ENCODE peak calls at places on chromosome 9, in nine cellular contexts. One of them, this sample, is unnamed.

GRCh38 chr9:124813041-124813440 is 36.1 kb downstream of the OLFML2A start:
- DNase-seq in astrocyte of the spinal cord: no peak
- DNase-seq in CD8-positive, alpha-beta T cell: no peak
- DNase-seq in endothelial cell of umbilical vein: no peak
- DNase-seq in kidney: peak; percentile 10
- DNase-seq in adrenal gland: no peak
- DNase-seq in brain microvascular endothelial cell: no peak
- DNase-seq in K562: no peak
- DNase-seq in right lobe of liver: no peak
- DNase-seq in this sample: no peak

GRCh38 chr9:89701221-89701798 is 96.5 kb downstream of the GADD45G start:
- DNase-seq in right lobe of liver: no peak
- DNase-seq in CD8-positive, alpha-beta T cell: no peak
- DNase-seq in adrenal gland: no peak
- DNase-seq in astrocyte of the spinal cord: no peak
- DNase-seq in kidney: no peak
- DNase-seq in brain microvascular endothelial cell: no peak
- DNase-seq in endothelial cell of umbilical vein: no peak
- DNase-seq in K562: no peak
- DNase-seq in this sample: no peak

GRCh38 chr9:120985759-120986353 is 59.3 kb upstream of the TRAF1 start:
- DNase-seq in kidney: no peak
- DNase-seq in CD8-positive, alpha-beta T cell: no peak
- DNase-seq in K562: peak; percentile 26
- DNase-seq in endothelial cell of umbilical vein: peak; percentile 84
- DNase-seq in astrocyte of the spinal cord: peak; percentile 64
- DNase-seq in brain microvascular endothelial cell: peak; percentile 53
- DNase-seq in right lobe of liver: no peak
- DNase-seq in adrenal gland: no peak
- DNase-seq in this sample: peak; percentile 83

GRCh38 chr9:70421020-70421271 is 6.5 kb upstream of the KLF9 start:
- DNase-seq in CD8-positive, alpha-beta T cell: no peak
- DNase-seq in right lobe of liver: no peak
- DNase-seq in kidney: no peak
- DNase-seq in endothelial cell of umbilical vein: no peak
- DNase-seq in astrocyte of the spinal cord: no peak
- DNase-seq in adrenal gland: no peak
- DNase-seq in brain microvascular endothelial cell: no peak
- DNase-seq in K562: no peak
- DNase-seq in this sample: no peak

GRCh38 chr9:33850267-33850629 is 33.3 kb downstream of the UBE2R2 start:
- DNase-seq in CD8-positive, alpha-beta T cell: no peak
- DNase-seq in K562: no peak
- DNase-seq in right lobe of liver: no peak
- DNase-seq in brain microvascular endothelial cell: no peak
- DNase-seq in endothelial cell of umbilical vein: no peak
- DNase-seq in adrenal gland: peak; percentile 31
- DNase-seq in kidney: no peak
- DNase-seq in astrocyte of the spinal cord: no peak
- DNase-seq in this sample: no peak

GRCh38 chr9:28317706-28318210 is 744.5 kb upstream of the C9orf72 start:
- DNase-seq in endothelial cell of umbilical vein: no peak
- DNase-seq in brain microvascular endothelial cell: no peak
- DNase-seq in kidney: no peak
- DNase-seq in right lobe of liver: no peak
- DNase-seq in astrocyte of the spinal cord: no peak
- DNase-seq in CD8-positive, alpha-beta T cell: no peak
- DNase-seq in adrenal gland: no peak
- DNase-seq in K562: no peak
- DNase-seq in this sample: no peak

GRCh38 chr9:92894711-92895362 is 17.0 kb upstream of the ZNF484 start:
- DNase-seq in CD8-positive, alpha-beta T cell: no peak
- DNase-seq in K562: no peak
- DNase-seq in right lobe of liver: no peak
- DNase-seq in adrenal gland: no peak
- DNase-seq in kidney: no peak
- DNase-seq in astrocyte of the spinal cord: no peak
- DNase-seq in endothelial cell of umbilical vein: no peak
- DNase-seq in brain microvascular endothelial cell: no peak
- DNase-seq in this sample: no peak

GRCh38 chr9:85898288-85898802 is 42.6 kb upstream of the NAA35 start:
- DNase-seq in endothelial cell of umbilical vein: no peak
- DNase-seq in brain microvascular endothelial cell: no peak
- DNase-seq in adrenal gland: no peak
- DNase-seq in astrocyte of the spinal cord: no peak
- DNase-seq in K562: no peak
- DNase-seq in kidney: no peak
- DNase-seq in right lobe of liver: no peak
- DNase-seq in CD8-positive, alpha-beta T cell: no peak
- DNase-seq in this sample: no peak

GRCh38 chr9:38066907-38067610 is 2.0 kb downstream of the SHB start:
- DNase-seq in endothelial cell of umbilical vein: peak; percentile 48
- DNase-seq in K562: peak; percentile 49
- DNase-seq in adrenal gland: peak; percentile 75
- DNase-seq in astrocyte of the spinal cord: peak; percentile 38
- DNase-seq in brain microvascular endothelial cell: no peak
- DNase-seq in CD8-positive, alpha-beta T cell: peak; percentile 55
- DNase-seq in kidney: peak; percentile 91
- DNase-seq in right lobe of liver: peak; percentile 78
- DNase-seq in this sample: peak; percentile 51

GRCh38 chr9:118961857-118962256 is 407.4 kb downstream of the BRINP1 start:
- DNase-seq in adrenal gland: no peak
- DNase-seq in K562: no peak
- DNase-seq in kidney: no peak
- DNase-seq in right lobe of liver: no peak
- DNase-seq in brain microvascular endothelial cell: peak; percentile 8
- DNase-seq in endothelial cell of umbilical vein: no peak
- DNase-seq in CD8-positive, alpha-beta T cell: no peak
- DNase-seq in astrocyte of the spinal cord: peak; percentile 72
- DNase-seq in this sample: no peak

GRCh38 chr9:6938447-6938846 is 180.7 kb downstream of the KDM4C start:
- DNase-seq in adrenal gland: no peak
- DNase-seq in CD8-positive, alpha-beta T cell: no peak
- DNase-seq in brain microvascular endothelial cell: peak; percentile 78
- DNase-seq in astrocyte of the spinal cord: peak; percentile 96
- DNase-seq in kidney: no peak
- DNase-seq in right lobe of liver: no peak
- DNase-seq in K562: no peak
- DNase-seq in endothelial cell of umbilical vein: no peak
- DNase-seq in this sample: peak; percentile 87

GRCh38 chr9:94881454-94881853 is 155.0 kb downstream of the AOPEP start:
- DNase-seq in CD8-positive, alpha-beta T cell: no peak
- DNase-seq in kidney: no peak
- DNase-seq in astrocyte of the spinal cord: no peak
- DNase-seq in adrenal gland: no peak
- DNase-seq in endothelial cell of umbilical vein: no peak
- DNase-seq in brain microvascular endothelial cell: no peak
- DNase-seq in K562: no peak
- DNase-seq in right lobe of liver: no peak
- DNase-seq in this sample: no peak

GRCh38 chr9:111427186-111427585 is 57.0 kb downstream of the ECPAS start:
- DNase-seq in adrenal gland: no peak
- DNase-seq in right lobe of liver: no peak
- DNase-seq in endothelial cell of umbilical vein: peak; percentile 6
- DNase-seq in kidney: no peak
- DNase-seq in CD8-positive, alpha-beta T cell: no peak
- DNase-seq in astrocyte of the spinal cord: peak; percentile 54
- DNase-seq in K562: no peak
- DNase-seq in brain microvascular endothelial cell: no peak
- DNase-seq in this sample: peak; percentile 41

GRCh38 chr9:12816656-12817101 is 41.9 kb downstream of the LURAP1L start:
- DNase-seq in brain microvascular endothelial cell: no peak
- DNase-seq in right lobe of liver: no peak
- DNase-seq in CD8-positive, alpha-beta T cell: no peak
- DNase-seq in endothelial cell of umbilical vein: no peak
- DNase-seq in kidney: no peak
- DNase-seq in astrocyte of the spinal cord: no peak
- DNase-seq in K562: no peak
- DNase-seq in adrenal gland: no peak
- DNase-seq in this sample: no peak

GRCh38 chr9:109912726-109913460 is 132.9 kb downstream of the PALM2AKAP2 start:
- DNase-seq in K562: no peak
- DNase-seq in kidney: no peak
- DNase-seq in endothelial cell of umbilical vein: peak; percentile 66
- DNase-seq in brain microvascular endothelial cell: no peak
- DNase-seq in adrenal gland: no peak
- DNase-seq in astrocyte of the spinal cord: no peak
- DNase-seq in right lobe of liver: no peak
- DNase-seq in CD8-positive, alpha-beta T cell: no peak
- DNase-seq in this sample: no peak

GRCh38 chr9:4486176-4486575 is 4.1 kb upstream of the SLC1A1 start:
- DNase-seq in astrocyte of the spinal cord: no peak
- DNase-seq in endothelial cell of umbilical vein: no peak
- DNase-seq in adrenal gland: no peak
- DNase-seq in right lobe of liver: no peak
- DNase-seq in CD8-positive, alpha-beta T cell: no peak
- DNase-seq in kidney: no peak
- DNase-seq in K562: no peak
- DNase-seq in brain microvascular endothelial cell: no peak
- DNase-seq in this sample: no peak

GRCh38 chr9:107087256-107087655 is 195.8 kb upstream of the RAD23B start:
- DNase-seq in kidney: no peak
- DNase-seq in K562: no peak
- DNase-seq in astrocyte of the spinal cord: no peak
- DNase-seq in endothelial cell of umbilical vein: no peak
- DNase-seq in CD8-positive, alpha-beta T cell: no peak
- DNase-seq in brain microvascular endothelial cell: no peak
- DNase-seq in right lobe of liver: no peak
- DNase-seq in adrenal gland: no peak
- DNase-seq in this sample: peak; percentile 3

GRCh38 chr9:88534456-88535225 is at the start of gene NXNL2:
- DNase-seq in brain microvascular endothelial cell: peak; percentile 83
- DNase-seq in endothelial cell of umbilical vein: peak; percentile 61
- DNase-seq in adrenal gland: peak; percentile 74
- DNase-seq in kidney: peak; percentile 95
- DNase-seq in CD8-positive, alpha-beta T cell: no peak
- DNase-seq in astrocyte of the spinal cord: peak; percentile 83
- DNase-seq in K562: peak; percentile 90
- DNase-seq in right lobe of liver: peak; percentile 76
- DNase-seq in this sample: peak; percentile 88

GRCh38 chr9:87097238-87097637 is 149.9 kb upstream of the GAS1 start:
- DNase-seq in right lobe of liver: no peak
- DNase-seq in brain microvascular endothelial cell: no peak
- DNase-seq in CD8-positive, alpha-beta T cell: no peak
- DNase-seq in astrocyte of the spinal cord: no peak
- DNase-seq in endothelial cell of umbilical vein: no peak
- DNase-seq in kidney: no peak
- DNase-seq in K562: no peak
- DNase-seq in adrenal gland: no peak
- DNase-seq in this sample: no peak

GRCh38 chr9:137486545-137487453 is 27.7 kb upstream of the NSMF start:
- DNase-seq in kidney: peak; percentile 66
- DNase-seq in brain microvascular endothelial cell: no peak
- DNase-seq in astrocyte of the spinal cord: no peak
- DNase-seq in CD8-positive, alpha-beta T cell: no peak
- DNase-seq in right lobe of liver: no peak
- DNase-seq in K562: no peak
- DNase-seq in adrenal gland: no peak
- DNase-seq in endothelial cell of umbilical vein: no peak
- DNase-seq in this sample: no peak
- H3K4me3 ChIP-seq in kidney: no peak overlapping the region
- H3K4me3 ChIP-seq in brain microvascular endothelial cell: no peak overlapping the region
- H3K4me3 ChIP-seq in astrocyte of the spinal cord: no peak overlapping the region
- H3K4me3 ChIP-seq in CD8-positive, alpha-beta T cell: no peak overlapping the region
- H3K4me3 ChIP-seq in right lobe of liver: no peak overlapping the region
- H3K4me3 ChIP-seq in K562: no peak overlapping the region
- H3K4me3 ChIP-seq in adrenal gland: no peak overlapping the region
- H3K4me3 ChIP-seq in endothelial cell of umbilical vein: no peak overlapping the region
- H3K4me3 ChIP-seq in this sample: no peak overlapping the region

GRCh38 chr9:27276182-27277030 is 20.5 kb downstream of the EQTN start:
- DNase-seq in endothelial cell of umbilical vein: peak; percentile 72
- DNase-seq in K562: peak; percentile 12
- DNase-seq in brain microvascular endothelial cell: peak; percentile 44
- DNase-seq in astrocyte of the spinal cord: peak; percentile 78
- DNase-seq in kidney: no peak
- DNase-seq in adrenal gland: no peak
- DNase-seq in right lobe of liver: no peak
- DNase-seq in CD8-positive, alpha-beta T cell: no peak
- DNase-seq in this sample: peak; percentile 74
- TF ChIP-seq CTCF in endothelial cell of umbilical vein: peak; percentile 37
- TF ChIP-seq CTCF in K562: peak; percentile 55
- TF ChIP-seq CTCF in brain microvascular endothelial cell: peak; percentile 66
- TF ChIP-seq CTCF in astrocyte of the spinal cord: peak; percentile 55
- TF ChIP-seq CTCF in kidney: peak; percentile 75
- TF ChIP-seq CTCF in adrenal gland: peak; percentile 70
- TF ChIP-seq CTCF in right lobe of liver: peak; percentile 84
- TF ChIP-seq CTCF in CD8-positive, alpha-beta T cell: peak; percentile 70
- TF ChIP-seq CTCF in this sample: peak; percentile 63

GRCh38 chr9:96616817-96617438 is 2.7 kb downstream of the CDC14B start:
- DNase-seq in astrocyte of the spinal cord: no peak
- DNase-seq in brain microvascular endothelial cell: no peak
- DNase-seq in K562: no peak
- DNase-seq in adrenal gland: no peak
- DNase-seq in right lobe of liver: no peak
- DNase-seq in kidney: no peak
- DNase-seq in endothelial cell of umbilical vein: no peak
- DNase-seq in CD8-positive, alpha-beta T cell: no peak
- DNase-seq in this sample: no peak

GRCh38 chr9:96618209-96619108 is 1.2 kb downstream of the CDC14B start:
- DNase-seq in adrenal gland: peak; percentile 83
- DNase-seq in CD8-positive, alpha-beta T cell: no peak
- DNase-seq in brain microvascular endothelial cell: peak; percentile 48
- DNase-seq in astrocyte of the spinal cord: peak; percentile 30
- DNase-seq in kidney: peak; percentile 77
- DNase-seq in right lobe of liver: peak; percentile 42
- DNase-seq in endothelial cell of umbilical vein: peak; percentile 10
- DNase-seq in K562: peak; percentile 36
- DNase-seq in this sample: peak; percentile 42

GRCh38 chr9:96619491-96620154 is at the start of gene CDC14B:
- DNase-seq in right lobe of liver: peak; percentile 87
- DNase-seq in K562: peak; percentile 92
- DNase-seq in astrocyte of the spinal cord: peak; percentile 92
- DNase-seq in adrenal gland: peak; percentile 98
- DNase-seq in kidney: peak; percentile 96
- DNase-seq in endothelial cell of umbilical vein: peak; percentile 62
- DNase-seq in brain microvascular endothelial cell: peak; percentile 93
- DNase-seq in CD8-positive, alpha-beta T cell: peak; percentile 68
- DNase-seq in this sample: peak; percentile 82

GRCh38 chr9:96619109-96619435 is 571 bp downstream of the CDC14B start:
- DNase-seq in astrocyte of the spinal cord: no peak
- DNase-seq in right lobe of liver: peak; percentile 34
- DNase-seq in K562: no peak
- DNase-seq in brain microvascular endothelial cell: no peak
- DNase-seq in endothelial cell of umbilical vein: no peak
- DNase-seq in kidney: peak; percentile 73
- DNase-seq in adrenal gland: no peak
- DNase-seq in CD8-positive, alpha-beta T cell: no peak
- DNase-seq in this sample: no peak

GRCh38 chr9:96617439-96618185 is 2.0 kb downstream of the CDC14B start:
- DNase-seq in right lobe of liver: no peak
- DNase-seq in CD8-positive, alpha-beta T cell: no peak
- DNase-seq in brain microvascular endothelial cell: no peak
- DNase-seq in K562: no peak
- DNase-seq in adrenal gland: no peak
- DNase-seq in astrocyte of the spinal cord: no peak
- DNase-seq in kidney: no peak
- DNase-seq in endothelial cell of umbilical vein: no peak
- DNase-seq in this sample: no peak
- H3K4me3 ChIP-seq in right lobe of liver: peak overlapping the region; percentile 76
- H3K4me3 ChIP-seq in CD8-positive, alpha-beta T cell: no peak overlapping the region
- H3K4me3 ChIP-seq in brain microvascular endothelial cell: peak overlapping the region; percentile 64
- H3K4me3 ChIP-seq in K562: no peak overlapping the region
- H3K4me3 ChIP-seq in adrenal gland: no peak overlapping the region
- H3K4me3 ChIP-seq in astrocyte of the spinal cord: peak overlapping the region; percentile 62
- H3K4me3 ChIP-seq in kidney: peak overlapping the region; percentile 75
- H3K4me3 ChIP-seq in endothelial cell of umbilical vein: no peak overlapping the region
- H3K4me3 ChIP-seq in this sample: no peak overlapping the region

GRCh38 chr9:32580631-32581300 is 7.8 kb upstream of the NDUFB6 start:
- DNase-seq in K562: no peak
- DNase-seq in adrenal gland: no peak
- DNase-seq in astrocyte of the spinal cord: no peak
- DNase-seq in right lobe of liver: no peak
- DNase-seq in kidney: no peak
- DNase-seq in endothelial cell of umbilical vein: peak; percentile 26
- DNase-seq in CD8-positive, alpha-beta T cell: no peak
- DNase-seq in brain microvascular endothelial cell: no peak
- DNase-seq in this sample: no peak
- TF ChIP-seq CTCF in K562: no peak
- TF ChIP-seq CTCF in adrenal gland: no peak
- TF ChIP-seq CTCF in astrocyte of the spinal cord: no peak
- TF ChIP-seq CTCF in right lobe of liver: no peak
- TF ChIP-seq CTCF in kidney: no peak
- TF ChIP-seq CTCF in endothelial cell of umbilical vein: no peak
- TF ChIP-seq CTCF in CD8-positive, alpha-beta T cell: no peak
- TF ChIP-seq CTCF in brain microvascular endothelial cell: no peak
- TF ChIP-seq CTCF in this sample: no peak

This sample was measured in cardiac fibroblast.